ENCODE peak calls at places on chromosomes 6 and 20, in eight cellular contexts. One of them, this sample, is unnamed.

GRCh38 chr6:129730477-129731165 is 20.6 kb upstream of the ARHGAP18 start:
- DNase-seq in BE2C: no peak
- DNase-seq in colonic mucosa: no peak
- DNase-seq in right lobe of liver: no peak
- DNase-seq in stomach: no peak
- DNase-seq in tibial artery: no peak
- DNase-seq in right cardiac atrium: no peak
- DNase-seq in cardiac muscle cell: no peak
- DNase-seq in this sample: no peak

GRCh38 chr6:50128420-50129005 is 78.8 kb upstream of the DEFB112 start:
- DNase-seq in BE2C: no peak
- DNase-seq in cardiac muscle cell: peak; percentile 40
- DNase-seq in colonic mucosa: no peak
- DNase-seq in stomach: no peak
- DNase-seq in tibial artery: no peak
- DNase-seq in right cardiac atrium: no peak
- DNase-seq in right lobe of liver: no peak
- DNase-seq in this sample: no peak

GRCh38 chr20:50112512-50113419 is at the start of gene UBE2V1:
- DNase-seq in BE2C: peak; percentile 92
- DNase-seq in colonic mucosa: peak; percentile 93
- DNase-seq in right cardiac atrium: peak; percentile 97
- DNase-seq in stomach: peak; percentile 94
- DNase-seq in cardiac muscle cell: peak; percentile 89
- DNase-seq in right lobe of liver: peak; percentile 94
- DNase-seq in tibial artery: peak; percentile 91
- DNase-seq in this sample: peak; percentile 95

GRCh38 chr20:38805958-38806854 is 709 bp downstream of the PPP1R16B start:
- DNase-seq in colonic mucosa: no peak
- DNase-seq in stomach: no peak
- DNase-seq in BE2C: peak; percentile 57
- DNase-seq in cardiac muscle cell: peak; percentile 9
- DNase-seq in right lobe of liver: no peak
- DNase-seq in tibial artery: no peak
- DNase-seq in right cardiac atrium: peak; percentile 66
- DNase-seq in this sample: peak; percentile 58

GRCh38 chr6:39665871-39666270 is 59.3 kb downstream of the KIF6 start:
- DNase-seq in colonic mucosa: no peak
- DNase-seq in stomach: no peak
- DNase-seq in tibial artery: no peak
- DNase-seq in cardiac muscle cell: no peak
- DNase-seq in BE2C: no peak
- DNase-seq in right cardiac atrium: no peak
- DNase-seq in right lobe of liver: no peak
- DNase-seq in this sample: no peak

GRCh38 chr6:135289816-135290215 is 108.7 kb downstream of the MYB start:
- DNase-seq in colonic mucosa: no peak
- DNase-seq in right lobe of liver: no peak
- DNase-seq in stomach: no peak
- DNase-seq in tibial artery: no peak
- DNase-seq in cardiac muscle cell: no peak
- DNase-seq in BE2C: no peak
- DNase-seq in right cardiac atrium: no peak
- DNase-seq in this sample: no peak

GRCh38 chr20:58109126-58109880 is 119.2 kb downstream of the ANKRD60 start:
- DNase-seq in right cardiac atrium: no peak
- DNase-seq in tibial artery: no peak
- DNase-seq in cardiac muscle cell: no peak
- DNase-seq in right lobe of liver: no peak
- DNase-seq in stomach: no peak
- DNase-seq in colonic mucosa: no peak
- DNase-seq in BE2C: no peak
- DNase-seq in this sample: no peak

GRCh38 chr6:35063701-35064507 is 77.2 kb downstream of the TCP11 start:
- DNase-seq in right lobe of liver: no peak
- DNase-seq in BE2C: no peak
- DNase-seq in colonic mucosa: no peak
- DNase-seq in right cardiac atrium: peak; percentile 61
- DNase-seq in stomach: no peak
- DNase-seq in cardiac muscle cell: no peak
- DNase-seq in tibial artery: no peak
- DNase-seq in this sample: no peak

GRCh38 chr20:44496976-44497375 is 21.3 kb downstream of the TTPAL start:
- DNase-seq in right lobe of liver: no peak
- DNase-seq in cardiac muscle cell: no peak
- DNase-seq in stomach: no peak
- DNase-seq in colonic mucosa: no peak
- DNase-seq in tibial artery: no peak
- DNase-seq in right cardiac atrium: no peak
- DNase-seq in BE2C: no peak
- DNase-seq in this sample: no peak

GRCh38 chr6:21098744-21099143 is 494.8 kb upstream of the SOX4 start:
- DNase-seq in right cardiac atrium: no peak
- DNase-seq in tibial artery: no peak
- DNase-seq in stomach: no peak
- DNase-seq in cardiac muscle cell: no peak
- DNase-seq in colonic mucosa: no peak
- DNase-seq in right lobe of liver: no peak
- DNase-seq in BE2C: no peak
- DNase-seq in this sample: no peak

GRCh38 chr6:112289039-112289566 is 34.7 kb upstream of the LAMA4 start:
- DNase-seq in cardiac muscle cell: peak; percentile 23
- DNase-seq in right cardiac atrium: peak; percentile 89
- DNase-seq in right lobe of liver: no peak
- DNase-seq in stomach: no peak
- DNase-seq in colonic mucosa: peak; percentile 43
- DNase-seq in BE2C: no peak
- DNase-seq in tibial artery: peak; percentile 72
- DNase-seq in this sample: peak; percentile 95

GRCh38 chr6:6875818-6876470 is 231.8 kb upstream of the RREB1 start:
- DNase-seq in tibial artery: no peak
- DNase-seq in right cardiac atrium: no peak
- DNase-seq in colonic mucosa: no peak
- DNase-seq in cardiac muscle cell: no peak
- DNase-seq in right lobe of liver: no peak
- DNase-seq in BE2C: no peak
- DNase-seq in stomach: no peak
- DNase-seq in this sample: peak; percentile 34

GRCh38 chr6:21371676-21372161 is 221.8 kb upstream of the SOX4 start:
- DNase-seq in tibial artery: no peak
- DNase-seq in cardiac muscle cell: peak; percentile 36
- DNase-seq in right cardiac atrium: no peak
- DNase-seq in stomach: no peak
- DNase-seq in colonic mucosa: no peak
- DNase-seq in BE2C: no peak
- DNase-seq in right lobe of liver: no peak
- DNase-seq in this sample: peak; percentile 34

GRCh38 chr20:63955281-63955845 is 853 bp downstream of the UCKL1 start:
- DNase-seq in cardiac muscle cell: peak; percentile 52
- DNase-seq in BE2C: peak; percentile 43
- DNase-seq in right cardiac atrium: peak; percentile 86
- DNase-seq in stomach: no peak
- DNase-seq in right lobe of liver: no peak
- DNase-seq in tibial artery: no peak
- DNase-seq in colonic mucosa: no peak
- DNase-seq in this sample: peak; percentile 73

GRCh38 chr20:25310921-25311728 is 63.2 kb downstream of the PYGB start:
- DNase-seq in cardiac muscle cell: peak; percentile 40
- DNase-seq in right lobe of liver: peak; percentile 51
- DNase-seq in stomach: peak; percentile 20
- DNase-seq in right cardiac atrium: peak; percentile 25
- DNase-seq in tibial artery: peak; percentile 22
- DNase-seq in BE2C: no peak
- DNase-seq in colonic mucosa: no peak
- DNase-seq in this sample: peak; percentile 42

GRCh38 chr6:161186173-161186769 is 87.6 kb downstream of the AGPAT4 start:
- DNase-seq in BE2C: no peak
- DNase-seq in stomach: no peak
- DNase-seq in colonic mucosa: peak; percentile 27
- DNase-seq in tibial artery: peak; percentile 55
- DNase-seq in right cardiac atrium: no peak
- DNase-seq in right lobe of liver: no peak
- DNase-seq in cardiac muscle cell: no peak
- DNase-seq in this sample: no peak

GRCh38 chr6:101000334-101000733 is 119.2 kb upstream of the ASCC3 start:
- DNase-seq in right lobe of liver: no peak
- DNase-seq in tibial artery: no peak
- DNase-seq in colonic mucosa: no peak
- DNase-seq in stomach: no peak
- DNase-seq in cardiac muscle cell: no peak
- DNase-seq in right cardiac atrium: no peak
- DNase-seq in BE2C: no peak
- DNase-seq in this sample: no peak

GRCh38 chr20:32244959-32245358 is 32.5 kb upstream of the KIF3B start:
- DNase-seq in BE2C: no peak
- DNase-seq in right cardiac atrium: no peak
- DNase-seq in cardiac muscle cell: no peak
- DNase-seq in stomach: no peak
- DNase-seq in colonic mucosa: no peak
- DNase-seq in tibial artery: no peak
- DNase-seq in right lobe of liver: no peak
- DNase-seq in this sample: no peak

GRCh38 chr20:46709459-46710148 is at the start of gene SLC2A10:
- DNase-seq in cardiac muscle cell: peak; percentile 71
- DNase-seq in tibial artery: peak; percentile 49
- DNase-seq in BE2C: peak; percentile 31
- DNase-seq in colonic mucosa: peak; percentile 73
- DNase-seq in right cardiac atrium: peak; percentile 91
- DNase-seq in right lobe of liver: peak; percentile 78
- DNase-seq in stomach: peak; percentile 73
- DNase-seq in this sample: peak; percentile 70

GRCh38 chr20:40668449-40669228 is 20.4 kb downstream of the MAFB start:
- DNase-seq in cardiac muscle cell: no peak
- DNase-seq in colonic mucosa: no peak
- DNase-seq in tibial artery: no peak
- DNase-seq in stomach: no peak
- DNase-seq in right lobe of liver: peak; percentile 93
- DNase-seq in BE2C: peak; percentile 48
- DNase-seq in right cardiac atrium: no peak
- DNase-seq in this sample: no peak

GRCh38 chr6:159988983-159989454 is 20.1 kb downstream of the IGF2R start:
- DNase-seq in cardiac muscle cell: no peak
- DNase-seq in right lobe of liver: no peak
- DNase-seq in tibial artery: no peak
- DNase-seq in right cardiac atrium: no peak
- DNase-seq in BE2C: no peak
- DNase-seq in colonic mucosa: no peak
- DNase-seq in stomach: no peak
- DNase-seq in this sample: no peak

GRCh38 chr6:27370391-27370790 is 18.2 kb upstream of the ZNF391 start:
- DNase-seq in BE2C: no peak
- DNase-seq in cardiac muscle cell: no peak
- DNase-seq in colonic mucosa: no peak
- DNase-seq in right cardiac atrium: no peak
- DNase-seq in tibial artery: no peak
- DNase-seq in stomach: no peak
- DNase-seq in right lobe of liver: no peak
- DNase-seq in this sample: no peak

GRCh38 chr20:61525781-61526431 is 273.8 kb downstream of the CDH4 start:
- DNase-seq in right lobe of liver: no peak
- DNase-seq in colonic mucosa: no peak
- DNase-seq in BE2C: no peak
- DNase-seq in stomach: no peak
- DNase-seq in cardiac muscle cell: peak; percentile 44
- DNase-seq in tibial artery: no peak
- DNase-seq in right cardiac atrium: no peak
- DNase-seq in this sample: no peak

GRCh38 chr6:90123796-90124195 is 172.8 kb downstream of the BACH2 start:
- DNase-seq in tibial artery: no peak
- DNase-seq in right lobe of liver: no peak
- DNase-seq in BE2C: no peak
- DNase-seq in stomach: no peak
- DNase-seq in cardiac muscle cell: no peak
- DNase-seq in colonic mucosa: no peak
- DNase-seq in right cardiac atrium: peak; percentile 38
- DNase-seq in this sample: no peak
- H3K4me1 ChIP-seq in tibial artery: peaks cover 30% of the 10 kb centered on the region
- H3K4me1 ChIP-seq in right lobe of liver: no peaks in the 10 kb centered on the region
- H3K4me1 ChIP-seq in BE2C: no peaks in the 10 kb centered on the region
- H3K4me1 ChIP-seq in stomach: peaks cover 20% of the 10 kb centered on the region
- H3K4me1 ChIP-seq in cardiac muscle cell: no peaks in the 10 kb centered on the region
- H3K4me1 ChIP-seq in colonic mucosa: no peaks in the 10 kb centered on the region
- H3K4me1 ChIP-seq in right cardiac atrium: no peaks in the 10 kb centered on the region
- H3K4me1 ChIP-seq in this sample: peaks cover 13% of the 10 kb centered on the region

GRCh38 chr6:22583230-22583629 is 13.9 kb downstream of the HDGFL1 start:
- DNase-seq in tibial artery: no peak
- DNase-seq in BE2C: no peak
- DNase-seq in colonic mucosa: no peak
- DNase-seq in stomach: no peak
- DNase-seq in cardiac muscle cell: no peak
- DNase-seq in right lobe of liver: no peak
- DNase-seq in right cardiac atrium: no peak
- DNase-seq in this sample: no peak

GRCh38 chr6:22583927-22584326 is 14.6 kb downstream of the HDGFL1 start:
- DNase-seq in stomach: no peak
- DNase-seq in cardiac muscle cell: no peak
- DNase-seq in tibial artery: no peak
- DNase-seq in right lobe of liver: no peak
- DNase-seq in colonic mucosa: no peak
- DNase-seq in BE2C: no peak
- DNase-seq in right cardiac atrium: no peak
- DNase-seq in this sample: no peak

GRCh38 chr6:22582806-22583205 is 13.4 kb downstream of the HDGFL1 start:
- DNase-seq in colonic mucosa: no peak
- DNase-seq in cardiac muscle cell: no peak
- DNase-seq in tibial artery: no peak
- DNase-seq in stomach: no peak
- DNase-seq in right cardiac atrium: no peak
- DNase-seq in BE2C: no peak
- DNase-seq in right lobe of liver: no peak
- DNase-seq in this sample: no peak
- H3K9me3 ChIP-seq in colonic mucosa: no peaks in the 10 kb centered on the region
- H3K9me3 ChIP-seq in cardiac muscle cell: no peaks in the 10 kb centered on the region
- H3K9me3 ChIP-seq in tibial artery: no peaks in the 10 kb centered on the region
- H3K9me3 ChIP-seq in stomach: no peaks in the 10 kb centered on the region
- H3K9me3 ChIP-seq in right cardiac atrium: no peaks in the 10 kb centered on the region
- H3K9me3 ChIP-seq in BE2C: no peaks in the 10 kb centered on the region
- H3K9me3 ChIP-seq in right lobe of liver: no peaks in the 10 kb centered on the region
- H3K9me3 ChIP-seq in this sample: no peaks in the 10 kb centered on the region

GRCh38 chr6:93790976-93791375 is 371.6 kb upstream of the EPHA7 start:
- DNase-seq in right lobe of liver: no peak
- DNase-seq in tibial artery: no peak
- DNase-seq in right cardiac atrium: no peak
- DNase-seq in BE2C: no peak
- DNase-seq in cardiac muscle cell: no peak
- DNase-seq in stomach: no peak
- DNase-seq in colonic mucosa: no peak
- DNase-seq in this sample: no peak
- H3K4me1 ChIP-seq in right lobe of liver: no peaks in the 10 kb centered on the region
- H3K4me1 ChIP-seq in tibial artery: no peaks in the 10 kb centered on the region
- H3K4me1 ChIP-seq in right cardiac atrium: no peaks in the 10 kb centered on the region
- H3K4me1 ChIP-seq in BE2C: no peaks in the 10 kb centered on the region
- H3K4me1 ChIP-seq in cardiac muscle cell: no peaks in the 10 kb centered on the region
- H3K4me1 ChIP-seq in stomach: no peaks in the 10 kb centered on the region
- H3K4me1 ChIP-seq in colonic mucosa: no peaks in the 10 kb centered on the region
- H3K4me1 ChIP-seq in this sample: peaks cover 18% of the 10 kb centered on the region

DNA sequence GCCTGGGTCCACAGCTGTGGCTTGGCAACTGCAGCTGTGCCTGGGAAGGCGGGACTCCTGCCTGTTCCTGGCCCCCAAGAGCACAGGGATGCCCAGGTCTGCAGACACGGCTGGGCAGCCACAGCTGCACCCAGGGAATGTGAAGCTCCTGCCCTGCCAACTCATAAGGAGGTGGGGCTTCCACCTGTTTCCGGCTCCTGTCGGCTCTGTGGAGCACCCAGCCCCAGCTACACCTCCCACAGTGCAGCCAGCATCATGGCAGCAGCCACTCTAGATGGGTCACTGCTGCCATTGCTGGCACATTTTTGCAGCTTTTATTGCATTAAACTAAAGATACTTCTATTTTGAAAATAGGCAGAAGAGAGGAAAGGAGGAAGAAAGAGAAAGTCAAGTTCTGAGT is 207.9 kb downstream of the SAMD5 start:
- DNase-seq in cardiac muscle cell: no peak
- DNase-seq in stomach: no peak
- DNase-seq in colonic mucosa: no peak
- DNase-seq in tibial artery: no peak
- DNase-seq in right lobe of liver: no peak
- DNase-seq in BE2C: no peak
- DNase-seq in right cardiac atrium: no peak
- DNase-seq in this sample: peak; percentile 29
- H3K9me3 ChIP-seq in cardiac muscle cell: no peaks in the 10 kb centered on the region
- H3K9me3 ChIP-seq in stomach: no peaks in the 10 kb centered on the region
- H3K9me3 ChIP-seq in colonic mucosa: no peaks in the 10 kb centered on the region
- H3K9me3 ChIP-seq in tibial artery: peaks cover 3% of the 10 kb centered on the region
- H3K9me3 ChIP-seq in right lobe of liver: no peaks in the 10 kb centered on the region
- H3K9me3 ChIP-seq in BE2C: no peaks in the 10 kb centered on the region
- H3K9me3 ChIP-seq in right cardiac atrium: no peaks in the 10 kb centered on the region
- H3K9me3 ChIP-seq in this sample: peaks cover 5% of the 10 kb centered on the region

This sample was measured in SJCRH30.